ENCODE peak calls at places on chromosomes 5 and 9, in five cellular contexts. B is neural progenitor cell, E is HCT116, J is hepatocyte, X is SK-N-SH. Q is an unnamed sample. For H3K36me3, the result is how much of the 10 kb centered on the place peaks cover.

GRCh38 chr5:17990168-17990567 is 355.9 kb downstream of the TAF11L14 start:
- DNase-seq in B (no peak), E (no peak), J (no peak), X (no peak), Q (no peak)

GRCh38 chr5:145697251-145698016 is 137.7 kb downstream of the PRELID2 start:
- DNase-seq in B (peak), E (peak), J (peak), X (peak), Q (peak)

GRCh38 chr5:120806132-120806531 is 342.0 kb downstream of the PRR16 start:
- DNase-seq in B (no peak), E (no peak), J (no peak), X (no peak), Q (no peak)

GRCh38 chr5:120621339-120621738 is 157.2 kb downstream of the PRR16 start:
- DNase-seq in B (peak), E (no peak), J (no peak), X (no peak), Q (no peak)

GRCh38 chr5:1293997-1294838 is 650 bp downstream of the TERT start:
- DNase-seq in B (peak), E (no peak), J (peak), X (peak), Q (no peak)

GRCh38 chr5:5363045-5363444 is 59.4 kb upstream of the ICE1 start:
- DNase-seq in B (no peak), E (no peak), J (no peak), X (no peak), Q (no peak)

GRCh38 chr9:109989296-109989695 is 209.3 kb downstream of the PALM2AKAP2 start:
- DNase-seq in B (no peak), E (no peak), J (no peak), X (no peak), Q (no peak)

GRCh38 chr5:177319913-177320588 is 8.4 kb upstream of the MXD3 start:
- DNase-seq in B (no peak), E (no peak), J (no peak), X (no peak), Q (no peak)

GRCh38 chr9:129619787-129620668 is 873 bp downstream of the C9orf50 start:
- DNase-seq in B (peak), E (no peak), J (peak), X (peak), Q (no peak)

GRCh38 chr9:126763130-126763764 is 41.6 kb upstream of the ZBTB43 start:
- DNase-seq in B (no peak), E (peak), J (no peak), X (peak), Q (no peak)

GRCh38 chr5:132054697-132055440 is 5.6 kb upstream of the IL3 start:
- DNase-seq in B (no peak), E (no peak), J (no peak), X (no peak), Q (no peak)

GRCh38 chr5:84453405-84453804 is 68.7 kb upstream of the EDIL3 start:
- DNase-seq in B (no peak), E (no peak), J (no peak), X (no peak), Q (no peak)

GRCh38 chr9:38681747-38682227 is 38.1 kb downstream of the FAM240B start:
- DNase-seq in B (no peak), E (no peak), J (no peak), X (no peak), Q (no peak)

GRCh38 chr9:104313396-104314110 is 190.5 kb upstream of the OR13F1 start:
- DNase-seq in B (no peak), E (no peak), J (no peak), X (no peak), Q (no peak)

GRCh38 chr5:81850494-81850893 is 99.6 kb upstream of the SSBP2 start:
- DNase-seq in B (no peak), E (no peak), J (no peak), X (no peak), Q (no peak)

GRCh38 chr9:98861881-98862501 is 54.5 kb downstream of the GALNT12 start:
- DNase-seq in B (no peak), E (no peak), J (peak), X (no peak), Q (no peak)

GRCh38 chr9:70444904-70445303 is 30.4 kb upstream of the KLF9 start:
- DNase-seq in B (no peak), E (no peak), J (no peak), X (no peak), Q (no peak)

GRCh38 chr5:82386576-82386975 is 108.4 kb upstream of the RPS23 start:
- DNase-seq in B (no peak), E (no peak), J (no peak), X (no peak), Q (no peak)

GRCh38 chr5:154836225-154836624 is 14.2 kb downstream of the FAXDC2 start:
- DNase-seq in B (no peak), E (no peak), J (no peak), X (no peak), Q (no peak)

GRCh38 chr5:154831451-154831850 is 19.0 kb downstream of the FAXDC2 start:
- DNase-seq in B (no peak), E (no peak), J (no peak), X (no peak), Q (no peak)

GRCh38 chr5:154830596-154830995 is 19.8 kb downstream of the FAXDC2 start:
- DNase-seq in B (no peak), E (no peak), J (no peak), X (no peak), Q (no peak)

GRCh38 chr5:154837009-154837881 is 13.2 kb downstream of the FAXDC2 start:
- DNase-seq in B (no peak), E (no peak), J (no peak), X (no peak), Q (no peak)

DNA sequence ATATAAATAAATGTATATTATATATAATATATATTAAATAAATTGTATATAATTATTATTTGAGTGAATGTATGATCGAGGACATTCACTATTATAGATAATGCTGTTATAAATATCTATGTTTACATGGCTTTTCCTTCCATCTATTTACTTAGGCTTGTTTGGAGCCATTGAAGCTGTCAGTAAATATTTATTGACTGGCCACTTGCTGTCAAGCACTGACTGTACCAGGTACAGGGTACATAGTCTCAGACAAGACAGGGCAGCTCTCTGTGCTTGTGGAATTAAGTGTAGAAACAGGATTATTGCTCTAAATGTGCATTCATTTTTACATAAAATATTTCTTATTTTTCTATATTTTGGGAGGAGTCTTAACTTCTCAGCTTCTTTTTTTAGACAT is 16.4 kb downstream of the FAXDC2 start:
- DNase-seq in B (no peak), E (no peak), J (no peak), X (no peak), Q (no peak)
- H3K4me2 ChIP-seq in B (no peak), E (no peak), J (peak), X (no peak), Q (no peak)

GRCh38 chr5:134569758-134570364 is 44.4 kb downstream of the JADE2 start:
- DNase-seq in B (no peak), E (no peak), J (no peak), X (no peak), Q (no peak)

GRCh38 chr5:134568761-134569725 is 43.6 kb downstream of the JADE2 start:
- DNase-seq in B (peak), E (no peak), J (no peak), X (peak), Q (no peak)

GRCh38 chr5:134570365-134570758 is 44.9 kb downstream of the JADE2 start:
- DNase-seq in B (no peak), E (no peak), J (no peak), X (no peak), Q (no peak)

GRCh38 chr5:134571703-134572405 is 46.4 kb downstream of the JADE2 start:
- DNase-seq in B (no peak), E (no peak), J (no peak), X (no peak), Q (no peak)

GRCh38 chr5:134570886-134571285 is 45.4 kb downstream of the JADE2 start:
- DNase-seq in B (no peak), E (no peak), J (no peak), X (no peak), Q (no peak)
- H3K36me3 ChIP-seq in B (under half), E (under half), J (under half), X (under half), Q (under half)

DNA sequence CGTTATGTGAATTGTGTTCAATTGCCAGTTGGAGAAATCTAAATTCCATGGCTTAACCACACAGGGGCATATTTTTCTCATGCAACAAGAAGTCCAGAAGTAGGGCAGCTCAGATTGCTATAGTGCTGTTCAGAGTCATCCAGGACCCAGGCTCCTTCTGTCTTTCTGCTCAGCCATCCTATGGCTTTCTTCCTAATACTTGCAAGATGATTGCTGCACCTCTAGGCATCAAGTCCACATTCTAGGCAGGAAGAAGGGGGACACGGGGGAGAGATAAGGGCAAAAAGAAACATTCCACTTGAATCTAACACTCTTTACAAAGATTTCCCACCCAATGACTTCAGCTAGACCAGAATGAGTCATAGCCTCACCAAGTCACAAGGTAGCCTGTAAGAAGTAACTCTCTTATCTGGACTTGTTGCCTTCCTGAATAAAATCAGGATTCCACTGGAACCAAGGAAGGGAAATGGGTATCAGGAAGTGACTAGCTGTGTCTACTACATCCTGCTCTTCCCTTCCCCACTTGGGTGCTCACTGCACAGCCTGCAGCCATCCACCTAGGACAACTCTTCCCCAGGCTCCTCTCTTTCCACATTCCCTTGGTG is 5.3 kb downstream of the ERAP2 start:
- DNase-seq in B (no peak), E (no peak), J (peak), X (no peak), Q (no peak)
- TF ChIP-seq EZH2phosphoT487 in B (no peak), E (no peak), J (no peak), X (no peak), Q (no peak)

GRCh38 chr5:14364096-14364495 is 217.5 kb upstream of the OTULINL start:
- DNase-seq in B (no peak), E (no peak), J (no peak), X (peak), Q (peak)
- H3K4me2 ChIP-seq in B (no peak), E (no peak), J (no peak), X (no peak), Q (no peak)

DNA sequence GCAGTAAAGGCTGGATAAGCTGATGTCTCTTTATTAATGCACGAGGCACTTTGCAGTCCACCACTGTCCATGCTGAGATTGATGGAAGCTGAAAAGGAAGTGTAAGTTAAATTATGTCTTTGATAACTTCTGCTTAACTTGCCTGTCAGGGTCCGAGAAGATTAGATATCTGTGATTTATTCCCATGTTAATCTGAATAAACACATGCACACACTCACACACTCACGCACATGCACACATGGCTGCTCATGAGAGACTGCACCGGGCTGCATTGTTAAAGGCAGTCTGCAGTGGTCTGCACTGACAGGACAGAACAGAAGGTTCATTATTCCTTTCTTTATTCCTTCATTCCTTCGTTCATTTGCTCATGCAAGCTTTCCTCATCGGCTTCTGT is 41.3 kb upstream of the FSTL4 start:
- DNase-seq in B (no peak), E (no peak), J (no peak), X (no peak), Q (no peak)
- H3K36me3 ChIP-seq in B (under half), E (under half), J (under half), X (under half), Q (under half)

DNA sequence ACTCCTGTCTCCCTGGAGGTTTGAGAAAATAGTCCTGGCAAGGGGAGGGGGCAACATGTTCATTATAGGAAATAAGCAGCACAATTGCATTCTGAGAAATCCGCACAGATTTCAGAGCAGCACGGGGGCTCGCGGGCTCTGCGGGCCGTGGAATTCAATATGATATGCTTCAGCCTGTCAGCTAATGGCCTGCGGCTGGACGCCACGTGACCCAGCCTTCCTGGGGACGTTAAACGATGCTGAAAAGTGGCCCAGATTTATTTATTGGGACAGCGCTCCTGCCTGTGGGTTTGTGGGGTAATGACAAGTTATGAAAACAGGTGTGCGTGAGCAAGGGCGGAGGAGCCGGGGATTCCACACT is 156.5 kb downstream of the DAB2IP start:
- DNase-seq in B (no peak), E (no peak), J (no peak), X (no peak), Q (no peak)
- TF ChIP-seq EZH2phosphoT487 in B (no peak), E (no peak), J (no peak), X (no peak), Q (no peak)

Q was measured in MM.1S.